ENCODE peak calls at places on chromosomes 11 and 22, in six cellular contexts. S is stomach; O is H1; V is fibroblast of the aortic adventitia; I is GM12864; W is CD8-positive, alpha-beta T cell. Q is an unnamed sample.

GRCh38 chr11:59669611-59670009 is 773 bp upstream of the PATL1 start:
- DNase-seq in O (peak), I (no peak), V (peak), S (peak), W (no peak), Q (peak)

GRCh38 chr11:57303280-57303989 is 21.3 kb downstream of the TNKS1BP1 start:
- DNase-seq in V (no peak), S (peak), O (no peak), W (no peak), I (no peak), Q (no peak)

GRCh38 chr11:1762537-1763302 is 1.0 kb downstream of the CTSD start:
- DNase-seq in V (peak), S (peak), O (no peak), W (no peak), I (no peak), Q (no peak)

GRCh38 chr22:22030493-22031182 is 48.1 kb upstream of the TOP3B start:
- DNase-seq in I (no peak), V (peak), W (no peak), S (no peak), O (no peak), Q (no peak)

GRCh38 chr11:107496011-107496410 is 38.4 kb upstream of the CWF19L2 start:
- DNase-seq in V (peak), S (no peak), I (no peak), W (no peak), O (no peak), Q (peak)

GRCh38 chr11:2643746-2644145 is 56.0 kb downstream of the KCNQ1OT1 start:
- DNase-seq in V (no peak), O (no peak), W (no peak), I (no peak), S (no peak), Q (no peak)

GRCh38 chr22:45923812-45924211 is 53.1 kb downstream of the WNT7B start:
- DNase-seq in O (no peak), I (no peak), V (no peak), S (no peak), W (no peak), Q (no peak)

GRCh38 chr11:18243783-18244362 is 4.6 kb downstream of the SAA2 start:
- DNase-seq in S (peak), I (no peak), V (peak), W (peak), O (peak), Q (peak)

GRCh38 chr11:43567396-43567975 is 113.1 kb upstream of the HSD17B12 start:
- DNase-seq in I (no peak), V (peak), O (no peak), W (no peak), S (no peak), Q (no peak)

GRCh38 chr11:72975778-72976520 is 161.7 kb downstream of the ATG16L2 start:
- DNase-seq in W (no peak), I (no peak), O (no peak), V (peak), S (no peak), Q (peak)

GRCh38 chr11:9565822-9566560 is 7.5 kb upstream of the WEE1 start:
- DNase-seq in I (peak), S (peak), V (peak), W (no peak), O (no peak), Q (peak)

GRCh38 chr22:35862697-35863096 is 145.0 kb downstream of the APOL5 start:
- DNase-seq in W (no peak), I (no peak), V (no peak), S (no peak), O (no peak), Q (no peak)

GRCh38 chr11:26330255-26330654 is 1.7 kb upstream of the ANO3 start:
- DNase-seq in V (no peak), S (no peak), W (no peak), O (no peak), I (no peak), Q (no peak)

GRCh38 chr22:21775061-21775460 is 39.5 kb upstream of the YPEL1 start:
- DNase-seq in S (no peak), I (no peak), O (no peak), V (no peak), W (no peak), Q (no peak)

GRCh38 chr22:41994506-41994905 is 4.1 kb upstream of the WBP2NL start:
- DNase-seq in I (no peak), S (peak), V (no peak), W (no peak), O (no peak), Q (no peak)

GRCh38 chr11:82557274-82557673 is 176.4 kb downstream of the FAM181B start:
- DNase-seq in I (peak), V (no peak), S (no peak), O (no peak), W (no peak), Q (no peak)

GRCh38 chr22:39266398-39267030 is 21.7 kb upstream of the PDGFB start:
- DNase-seq in W (no peak), V (peak), I (peak), S (no peak), O (no peak), Q (no peak)

GRCh38 chr11:662689-663274 is 25.7 kb downstream of the DRD4 start:
- DNase-seq in O (peak), I (no peak), W (peak), S (peak), V (peak), Q (no peak)

GRCh38 chr11:9840460-9841004 is 176.7 kb downstream of the SWAP70 start:
- DNase-seq in W (no peak), V (no peak), O (no peak), I (no peak), S (no peak), Q (no peak)

DNA sequence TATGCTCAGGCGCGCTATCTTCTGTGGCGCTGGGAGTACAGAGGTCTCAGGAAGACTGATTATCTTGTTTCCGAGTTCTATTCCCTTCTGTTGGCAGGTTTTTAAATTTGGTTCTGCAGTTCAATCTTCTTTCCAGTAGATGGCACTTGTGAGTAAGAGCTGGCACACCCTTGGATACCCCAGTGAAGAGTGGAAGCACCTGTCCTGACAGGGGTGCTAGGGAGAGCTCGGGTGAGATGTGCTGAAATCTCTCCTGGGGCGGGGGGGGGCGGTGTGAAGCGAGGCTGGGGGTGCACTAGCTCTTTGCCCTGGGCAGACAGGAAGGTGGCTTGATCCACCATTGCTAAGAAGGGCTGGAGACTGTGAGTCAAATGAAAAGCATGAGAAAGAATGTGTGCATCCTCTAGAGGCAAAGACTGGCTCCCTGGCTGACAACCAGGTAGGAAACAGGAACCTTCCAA is 679.9 kb upstream of the CCDC179 start:
- DNase-seq in I (no peak), O (peak), S (no peak), W (no peak), V (peak), Q (peak)
- H3K4me3 ChIP-seq in I (no peak), O (no peak), S (no peak), W (no peak), V (no peak), Q (no peak)

GRCh38 chr11:76246271-76246933 is 40.1 kb upstream of the WNT11 start:
- DNase-seq in S (no peak), V (no peak), O (no peak), W (no peak), I (no peak), Q (no peak)

GRCh38 chr11:76247091-76247490 is 40.8 kb upstream of the WNT11 start:
- DNase-seq in I (no peak), W (no peak), V (no peak), O (no peak), S (no peak), Q (no peak)

GRCh38 chr11:76249195-76249741 is 43.0 kb upstream of the WNT11 start:
- DNase-seq in V (no peak), O (no peak), W (no peak), I (no peak), S (peak), Q (no peak)

GRCh38 chr11:76250520-76251222 is 44.4 kb upstream of the WNT11 start:
- DNase-seq in I (no peak), W (no peak), V (no peak), O (no peak), S (no peak), Q (no peak)

GRCh38 chr11:76248210-76248609 is 41.9 kb upstream of the WNT11 start:
- DNase-seq in I (no peak), V (no peak), S (no peak), W (no peak), O (peak), Q (no peak)
- TF ChIP-seq CTCF in I (peak), V (peak), S (no peak), W (no peak), O (peak), Q (peak)

DNA sequence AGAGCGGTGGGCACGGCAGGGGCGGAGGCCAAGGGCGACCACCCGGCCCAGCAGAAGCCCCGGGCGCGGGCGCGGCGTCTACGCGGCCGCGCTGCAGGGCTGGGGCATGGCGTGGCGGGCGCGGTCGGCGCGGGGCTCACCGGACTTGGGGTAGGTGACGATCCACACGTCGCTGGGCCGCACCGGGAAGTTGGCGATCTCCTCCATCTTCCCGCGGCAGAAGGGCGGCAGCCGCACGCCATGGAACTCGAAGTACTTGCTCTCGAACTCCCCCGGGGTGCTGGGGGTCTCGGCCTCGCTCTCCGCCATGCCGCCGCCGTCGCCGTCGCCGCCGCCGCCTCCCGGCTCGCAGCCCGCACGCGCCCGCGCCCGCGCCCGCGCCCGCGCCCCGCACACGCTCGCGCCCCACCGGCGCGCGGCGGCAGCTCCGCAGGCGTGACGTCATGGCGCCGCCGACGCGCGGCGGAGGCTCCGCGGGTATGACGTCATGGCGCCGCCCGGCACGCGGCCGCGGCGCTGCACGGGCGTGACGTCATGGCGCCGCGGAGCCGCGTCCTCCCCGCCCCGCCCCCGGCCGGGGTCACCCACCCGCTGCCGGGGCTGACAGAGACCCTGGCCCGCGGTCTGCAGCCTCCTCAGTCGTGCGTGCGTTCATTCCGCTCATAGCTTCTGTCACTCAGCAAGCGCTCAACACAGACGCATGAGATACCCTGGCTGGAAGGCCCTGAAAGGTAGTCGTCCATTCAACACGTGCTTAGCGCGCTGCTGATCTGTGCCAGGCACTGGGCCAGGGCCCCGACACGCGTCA is at the start of gene SULT4A1:
- DNase-seq in I (no peak), V (peak), W (no peak), O (peak), S (no peak), Q (no peak)
- H3K4me3 ChIP-seq in I (no peak), V (peak), W (no peak), O (peak), S (peak), Q (peak)

GRCh38 chr11:61972112-61972795 is 4.8 kb upstream of the FTH1 start:
- DNase-seq in V (no peak), S (no peak), O (no peak), I (no peak), W (peak), Q (peak)
- TF ChIP-seq CTCF in V (no peak), S (no peak), O (no peak), I (no peak), W (no peak), Q (no peak)

GRCh38 chr11:35173620-35174278 is 34.8 kb downstream of the CD44 start:
- DNase-seq in S (no peak), V (no peak), O (no peak), I (no peak), W (no peak), Q (no peak)
- H3K4me3 ChIP-seq in S (no peak), V (no peak), O (no peak), I (no peak), W (no peak), Q (no peak)

DNA sequence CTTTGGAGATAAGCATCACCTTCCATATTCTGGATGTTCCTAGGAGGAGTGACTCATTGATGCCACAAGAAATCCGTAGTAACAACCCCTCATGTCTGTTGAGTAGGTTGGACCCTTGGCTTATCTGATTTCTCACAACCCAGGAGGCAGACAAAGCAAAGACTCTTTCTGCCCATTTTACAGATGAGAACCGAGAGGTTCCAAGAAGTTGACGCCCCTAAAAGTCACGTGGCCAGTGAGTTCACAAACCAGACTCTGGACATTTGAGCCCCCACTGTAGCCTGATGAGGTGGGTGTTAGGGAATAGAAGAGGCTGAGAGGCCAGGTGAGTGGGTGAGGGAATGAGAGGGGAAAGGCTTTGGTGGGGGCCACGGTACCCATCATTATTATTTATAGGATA is 70.3 kb downstream of the TSPAN18 start:
- DNase-seq in O (no peak), I (no peak), W (no peak), V (no peak), S (no peak), Q (no peak)
- TF ChIP-seq CTCF in O (no peak), I (no peak), W (no peak), V (no peak), S (no peak), Q (no peak)

DNA sequence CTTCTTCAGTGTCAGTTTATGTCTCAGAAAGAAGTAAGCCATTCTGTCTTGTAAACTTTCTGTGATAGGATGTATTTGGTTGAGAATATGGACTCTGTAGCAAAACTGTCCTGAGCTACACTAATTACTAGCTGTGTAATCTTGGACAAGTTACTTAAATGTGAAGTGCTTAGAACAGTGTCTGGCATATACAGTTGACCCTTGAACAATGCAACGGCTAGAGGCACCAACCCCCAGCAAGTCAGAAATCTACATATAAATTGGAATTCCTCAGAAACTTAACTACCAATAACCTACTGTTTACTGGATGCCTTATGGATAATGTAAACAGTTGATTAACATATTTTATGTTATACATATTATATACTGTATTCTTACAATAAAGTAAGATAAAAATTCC is 68.7 kb upstream of the GRK2 start:
- DNase-seq in W (no peak), O (no peak), I (no peak), V (no peak), S (no peak), Q (no peak)
- H3K4me3 ChIP-seq in W (no peak), O (no peak), I (no peak), V (no peak), S (no peak), Q (no peak)

Q was measured in retinal pigment epithelial cell.